ENCODE peak calls at places on chromosome 12, in four cellular contexts. N is Peyer's patch, J is HTR-8/SVneo, A is progenitor cell of endocrine pancreas. O is an unnamed sample.
A peak's percentile ranks its signal among the peaks of the same experiment; 100 is the strongest.

GRCh38 chr12:89316705-89317139 is 35.6 kb downstream of the DUSP6 start:
- DNase-seq in N (no peak), J (no peak), A (no peak), O (no peak)

GRCh38 chr12:104687823-104688573 is 231.2 kb downstream of the CHST11 start:
- DNase-seq in N (no peak), J (no peak), A (no peak), O (no peak)

GRCh38 chr12:22687677-22688076 is 62.7 kb downstream of the ETNK1 start:
- DNase-seq in N (no peak), J (no peak), A (no peak), O (no peak)

GRCh38 chr12:12331244-12331771 is 18.7 kb downstream of the MANSC1 start:
- DNase-seq in N (no peak), J (no peak), A (no peak), O (peak; percentile 29)

GRCh38 chr12:12628013-12628412 is 16.3 kb downstream of the CREBL2 start:
- DNase-seq in N (no peak), J (no peak), A (no peak), O (no peak)

GRCh38 chr12:132140501-132140900 is 3.6 kb downstream of the DDX51 start:
- DNase-seq in N (peak; percentile 33), J (no peak), A (no peak), O (no peak)

GRCh38 chr12:48781750-48782456 is 7.0 kb downstream of the ADCY6 start:
- DNase-seq in N (no peak), J (no peak), A (no peak), O (no peak)

GRCh38 chr12:122869207-122869973 is 26.5 kb downstream of the VPS37B start:
- DNase-seq in N (no peak), J (no peak), A (no peak), O (no peak)

GRCh38 chr12:56998981-56999380 is 7.4 kb downstream of the ZBTB39 start:
- DNase-seq in N (no peak), J (no peak), A (no peak), O (no peak)

GRCh38 chr12:1287446-1287975 is 296.5 kb downstream of the ERC1 start:
- DNase-seq in N (no peak), J (no peak), A (no peak), O (no peak)

GRCh38 chr12:102543494-102543893 is 63.1 kb upstream of the IGF1 start:
- DNase-seq in N (no peak), J (no peak), A (no peak), O (no peak)

GRCh38 chr12:57726151-57726883 is 12.2 kb downstream of the AGAP2 start:
- DNase-seq in N (peak; percentile 84), J (peak; percentile 96), A (peak; percentile 43), O (peak; percentile 58)

GRCh38 chr12:122880668-122881067 is 15.3 kb downstream of the VPS37B start:
- DNase-seq in N (no peak), J (no peak), A (no peak), O (no peak)

GRCh38 chr12:81809113-81809777 is 50.1 kb upstream of the PPFIA2 start:
- DNase-seq in N (no peak), J (no peak), A (no peak), O (no peak)